ENCODE peak calls at places on chromosomes 7 and 10, in seven cellular contexts. X, I, C, L, K, T and G are unnamed samples.
A peak's percentile ranks its signal among the peaks of the same experiment; 100 is the strongest.

GRCh38 chr10:13347235-13348156 is 597 bp downstream of the SEPHS1 start:
- DNase-seq in I (peak; percentile 88), X (peak; percentile 93), K (peak; percentile 61), L (peak; percentile 51), T (peak; percentile 91), C (peak; percentile 86), G (peak; percentile 94)

GRCh38 chr10:44937201-44938005 is 22.2 kb upstream of the RASSF4 start:
- DNase-seq in T (no peak), C (no peak), X (no peak), L (no peak), K (no peak), I (peak; percentile 40), G (no peak)

GRCh38 chr7:155570171-155570958 is 24.0 kb upstream of the CNPY1 start:
- DNase-seq in I (no peak), K (no peak), L (no peak), T (no peak), C (peak; percentile 72), X (no peak), G (peak; percentile 42)

GRCh38 chr10:110609592-110609991 is 34.5 kb upstream of the RBM20 start:
- DNase-seq in T (no peak), I (no peak), K (peak; percentile 26), X (no peak), L (peak; percentile 44), C (peak; percentile 71), G (no peak)

GRCh38 chr10:132409667-132410028 is 12.6 kb downstream of the PWWP2B start:
- DNase-seq in I (no peak), C (no peak), K (no peak), X (no peak), T (no peak), L (no peak), G (no peak)

GRCh38 chr10:21493841-21494220 is 31.7 kb downstream of the SKIDA1 start:
- DNase-seq in X (peak; percentile 18), K (no peak), T (no peak), C (no peak), L (no peak), I (no peak), G (no peak)

GRCh38 chr7:87480386-87480785 is 4.9 kb upstream of the ABCB4 start:
- DNase-seq in K (no peak), I (no peak), L (peak; percentile 82), T (no peak), X (no peak), C (no peak), G (no peak)

GRCh38 chr10:909831-910230 is 21.7 kb downstream of the LARP4B start:
- DNase-seq in L (no peak), C (no peak), T (no peak), K (no peak), X (no peak), I (peak; percentile 51), G (no peak)

GRCh38 chr7:29315302-29316270 is 121.0 kb downstream of the CHN2 start:
- DNase-seq in I (no peak), C (no peak), X (no peak), L (no peak), K (no peak), T (no peak), G (no peak)

GRCh38 chr7:152969839-152970238 is 210.3 kb downstream of the ACTR3B start:
- DNase-seq in C (no peak), T (no peak), K (no peak), L (no peak), X (no peak), I (no peak), G (no peak)

GRCh38 chr7:158751743-158752142 is 47.1 kb upstream of the NCAPG2 start:
- DNase-seq in L (no peak), T (no peak), K (no peak), X (no peak), I (no peak), C (no peak), G (no peak)